ENCODE peak calls at places on chromosome 20, in ten cellular contexts. U is tibial artery, T is uterus, E is bronchial epithelial cell, Y is stomach, Z is tibial nerve, D is mammary epithelial cell, M is HCT116, J is left ventricle myocardium inferior, X is pancreas. O is an unnamed sample.

GRCh38 chr20:12968472-12968871 is 40.3 kb upstream of the SPTLC3 start:
- DNase-seq in U (no peak), T (no peak), E (no peak), Y (no peak), Z (no peak), D (no peak), M (no peak), J (no peak), X (no peak), O (no peak)

GRCh38 chr20:48387675-48388074 is 440.1 kb downstream of the PREX1 start:
- DNase-seq in U (no peak), T (no peak), E (no peak), Y (no peak), Z (no peak), D (no peak), M (no peak), J (no peak), X (no peak), O (no peak)

GRCh38 chr20:20593447-20594170 is 118.8 kb downstream of the RALGAPA2 start:
- DNase-seq in U (no peak), T (no peak), E (peak; percentile 39), Y (no peak), Z (peak; percentile 35), D (peak; percentile 25), M (peak; percentile 18), J (no peak), X (no peak), O (peak; percentile 55)

GRCh38 chr20:19094959-19095541 is 117.4 kb upstream of the SLC24A3 start:
- DNase-seq in U (no peak), T (no peak), E (no peak), Y (peak; percentile 36), Z (no peak), D (no peak), M (no peak), J (no peak), X (no peak), O (no peak)

GRCh38 chr20:43915209-43916072 is 789 bp downstream of the TOX2 start:
- DNase-seq in U (peak; percentile 63), T (no peak), E (no peak), Y (no peak), Z (no peak), D (no peak), M (no peak), J (no peak), X (no peak), O (no peak)

GRCh38 chr20:13458860-13459451 is 179.8 kb downstream of the TASP1 start:
- DNase-seq in U (no peak), T (no peak), E (peak; percentile 42), Y (no peak), Z (peak; percentile 13), D (peak; percentile 35), M (peak; percentile 13), J (no peak), X (no peak), O (peak; percentile 12)

GRCh38 chr20:51092238-51092822 is 69.4 kb upstream of the KCNG1 start:
- DNase-seq in U (no peak), T (no peak), E (no peak), Y (no peak), Z (no peak), D (no peak), M (no peak), J (no peak), X (no peak), O (no peak)

GRCh38 chr20:24828992-24829648 is 119.9 kb upstream of the CST7 start:
- DNase-seq in U (no peak), T (no peak), E (no peak), Y (no peak), Z (no peak), D (no peak), M (no peak), J (no peak), X (no peak), O (no peak)

GRCh38 chr20:20233041-20233514 is 134.8 kb upstream of the INSM1 start:
- DNase-seq in U (no peak), T (no peak), E (no peak), Y (no peak), Z (no peak), D (no peak), M (no peak), J (no peak), X (no peak), O (no peak)

GRCh38 chr20:23602261-23602660 is 3.5 kb downstream of the CST9 start:
- DNase-seq in U (no peak), T (no peak), E (no peak), Y (no peak), Z (no peak), D (no peak), M (no peak), J (no peak), X (no peak), O (no peak)

GRCh38 chr20:44765647-44766367 is 20.1 kb downstream of the KCNK15 start:
- DNase-seq in U (no peak), T (no peak), E (peak; percentile 74), Y (peak; percentile 36), Z (no peak), D (peak; percentile 56), M (peak; percentile 10), J (no peak), X (no peak), O (no peak)

GRCh38 chr20:58822748-58823730 is 27.7 kb downstream of the GNAS-AS1 start:
- DNase-seq in U (no peak), T (no peak), E (no peak), Y (no peak), Z (no peak), D (no peak), M (no peak), J (no peak), X (no peak), O (no peak)

GRCh38 chr20:33653218-33653899 is 8.8 kb upstream of the C20orf144 start:
- DNase-seq in U (peak; percentile 81), T (peak; percentile 69), E (peak; percentile 39), Y (peak; percentile 71), Z (peak; percentile 69), D (peak; percentile 34), M (peak; percentile 35), J (peak; percentile 47), X (peak; percentile 70), O (peak; percentile 78)
- H3K4me3 ChIP-seq in U (no peak overlapping the region), T (peak overlapping the region; percentile 16), E (no peak overlapping the region), Y (peak overlapping the region; percentile 10), Z (no peak overlapping the region), D (no peak overlapping the region), M (no peak overlapping the region), J (no peak overlapping the region), X (no peak overlapping the region), O (no peak overlapping the region)

GRCh38 chr20:41061155-41061554 is 32.5 kb downstream of the TOP1 start:
- DNase-seq in U (no peak), T (no peak), E (peak; percentile 23), Y (no peak), Z (no peak), D (peak; percentile 64), M (no peak), J (no peak), X (no peak), O (no peak)
- TF ChIP-seq CTCF in U (no peak), T (no peak), E (no peak), Y (no peak), Z (no peak), D (no peak), M (no peak), J (no peak), X (no peak), O (no peak)

DNA sequence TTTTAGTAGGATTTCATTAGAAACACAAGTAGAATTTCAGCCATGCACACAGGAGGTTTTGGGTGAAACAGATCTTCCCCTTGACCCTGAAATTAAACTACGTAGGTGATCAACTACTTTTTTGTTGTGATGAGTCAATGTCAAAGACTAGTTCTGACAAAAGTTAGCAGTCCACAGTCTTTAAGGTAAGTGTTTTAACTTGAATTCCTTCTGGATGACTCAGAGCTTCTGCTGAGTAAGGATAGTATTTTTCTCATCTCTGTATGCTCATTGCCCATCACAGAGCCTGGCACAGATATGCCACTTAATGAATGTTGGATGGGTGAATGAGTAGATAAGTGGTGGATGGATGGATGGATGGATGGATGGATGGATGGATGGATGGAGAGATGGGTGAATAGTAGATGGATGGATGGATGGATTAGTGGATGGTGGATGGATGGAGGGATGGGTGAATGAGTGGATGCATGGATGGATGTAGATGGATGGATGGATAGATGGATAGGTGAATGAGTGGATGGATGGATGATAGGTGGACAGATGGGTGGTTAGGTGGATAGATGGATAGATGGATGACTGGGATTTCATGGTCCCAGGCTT is 165.3 kb downstream of the ZMYND8 start:
- DNase-seq in U (no peak), T (no peak), E (peak; percentile 93), Y (no peak), Z (no peak), D (peak; percentile 91), M (no peak), J (no peak), X (no peak), O (no peak)
- H3K36me3 ChIP-seq in U (no peaks in the 10 kb centered on the region), T (no peaks in the 10 kb centered on the region), E (peaks cover 6% of the 10 kb centered on the region), Y (no peaks in the 10 kb centered on the region), Z (no peaks in the 10 kb centered on the region), D (no peaks in the 10 kb centered on the region), M (no peaks in the 10 kb centered on the region), J (no peaks in the 10 kb centered on the region), X (no peaks in the 10 kb centered on the region), O (no peaks in the 10 kb centered on the region)

GRCh38 chr20:21708738-21709534 is 3.5 kb downstream of the PAX1 start:
- DNase-seq in U (no peak), T (no peak), E (no peak), Y (no peak), Z (no peak), D (no peak), M (no peak), J (no peak), X (no peak), O (no peak)

GRCh38 chr20:21709535-21709904 is 4.1 kb downstream of the PAX1 start:
- DNase-seq in U (no peak), T (no peak), E (no peak), Y (no peak), Z (no peak), D (no peak), M (no peak), J (no peak), X (no peak), O (no peak)

GRCh38 chr20:21710341-21710740 is 4.9 kb downstream of the PAX1 start:
- DNase-seq in U (no peak), T (no peak), E (no peak), Y (no peak), Z (no peak), D (no peak), M (no peak), J (no peak), X (no peak), O (no peak)

GRCh38 chr20:21712443-21713059 is 7.1 kb downstream of the PAX1 start:
- DNase-seq in U (no peak), T (no peak), E (no peak), Y (no peak), Z (no peak), D (no peak), M (no peak), J (no peak), X (no peak), O (no peak)

DNA sequence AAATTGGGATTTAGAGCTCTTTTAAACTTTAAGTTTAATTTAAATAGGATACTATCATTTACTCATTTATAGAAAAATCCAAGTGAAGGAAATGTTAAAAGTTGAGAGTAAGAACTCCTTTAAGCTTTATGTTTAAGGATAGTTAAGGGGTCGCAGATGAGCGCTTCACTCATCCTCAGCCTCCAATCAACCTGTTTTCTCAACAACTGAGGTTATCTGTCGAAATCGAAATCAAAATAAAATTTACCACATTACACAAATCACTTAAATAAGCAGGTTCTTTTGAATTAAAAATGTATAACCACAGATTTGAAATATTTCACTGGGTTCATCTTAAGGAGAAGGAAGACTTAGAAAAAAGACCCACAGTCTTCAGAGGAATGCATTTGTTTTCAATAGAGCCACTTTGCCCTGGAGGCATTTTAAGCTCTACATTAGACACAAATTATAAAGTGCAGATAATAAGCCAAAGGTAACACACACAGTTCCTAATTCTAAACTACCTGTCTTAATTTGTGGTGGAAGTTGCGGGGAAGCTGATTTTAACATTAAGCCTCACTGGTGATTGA is 5.5 kb downstream of the PAX1 start:
- DNase-seq in U (no peak), T (no peak), E (no peak), Y (no peak), Z (no peak), D (no peak), M (no peak), J (no peak), X (no peak), O (no peak)
- H3K4me3 ChIP-seq in U (no peak overlapping the region), T (no peak overlapping the region), E (no peak overlapping the region), Y (no peak overlapping the region), Z (no peak overlapping the region), D (no peak overlapping the region), M (no peak overlapping the region), J (no peak overlapping the region), X (no peak overlapping the region), O (no peak overlapping the region)